ENCODE peak calls at places on chromosome 12, in four cellular contexts. O, G, I and K are unnamed samples.
A peak's percentile ranks its signal among the peaks of the same experiment; 100 is the strongest.

GRCh38 chr12:48351022-48351708 is 446 bp upstream of the ZNF641 start:
- DNase-seq in O (peak; percentile 46), G (no peak), I (no peak), K (no peak)

GRCh38 chr12:5509557-5509956 is 77.6 kb downstream of the NTF3 start:
- DNase-seq in O (no peak), G (no peak), I (no peak), K (no peak)

GRCh38 chr12:64528616-64529015 is 76.7 kb downstream of the TBK1 start:
- DNase-seq in O (no peak), G (no peak), I (no peak), K (no peak)

GRCh38 chr12:69739287-69740191 is 879 bp downstream of the RAB3IP start:
- DNase-seq in O (peak; percentile 42), G (peak; percentile 56), I (peak; percentile 62), K (peak; percentile 74)

GRCh38 chr12:76030378-76031080 is 1.0 kb downstream of the PHLDA1 start:
- DNase-seq in O (no peak), G (peak; percentile 42), I (peak; percentile 40), K (peak; percentile 54)

GRCh38 chr12:85779768-85780167 is 56.4 kb downstream of the RASSF9 start:
- DNase-seq in O (no peak), G (no peak), I (no peak), K (no peak)

GRCh38 chr12:104677441-104678089 is 220.8 kb downstream of the CHST11 start:
- DNase-seq in O (no peak), G (no peak), I (no peak), K (no peak)

GRCh38 chr12:65818454-65819382 is 5.6 kb upstream of the HMGA2 start:
- DNase-seq in O (no peak), G (no peak), I (no peak), K (no peak)

DNA sequence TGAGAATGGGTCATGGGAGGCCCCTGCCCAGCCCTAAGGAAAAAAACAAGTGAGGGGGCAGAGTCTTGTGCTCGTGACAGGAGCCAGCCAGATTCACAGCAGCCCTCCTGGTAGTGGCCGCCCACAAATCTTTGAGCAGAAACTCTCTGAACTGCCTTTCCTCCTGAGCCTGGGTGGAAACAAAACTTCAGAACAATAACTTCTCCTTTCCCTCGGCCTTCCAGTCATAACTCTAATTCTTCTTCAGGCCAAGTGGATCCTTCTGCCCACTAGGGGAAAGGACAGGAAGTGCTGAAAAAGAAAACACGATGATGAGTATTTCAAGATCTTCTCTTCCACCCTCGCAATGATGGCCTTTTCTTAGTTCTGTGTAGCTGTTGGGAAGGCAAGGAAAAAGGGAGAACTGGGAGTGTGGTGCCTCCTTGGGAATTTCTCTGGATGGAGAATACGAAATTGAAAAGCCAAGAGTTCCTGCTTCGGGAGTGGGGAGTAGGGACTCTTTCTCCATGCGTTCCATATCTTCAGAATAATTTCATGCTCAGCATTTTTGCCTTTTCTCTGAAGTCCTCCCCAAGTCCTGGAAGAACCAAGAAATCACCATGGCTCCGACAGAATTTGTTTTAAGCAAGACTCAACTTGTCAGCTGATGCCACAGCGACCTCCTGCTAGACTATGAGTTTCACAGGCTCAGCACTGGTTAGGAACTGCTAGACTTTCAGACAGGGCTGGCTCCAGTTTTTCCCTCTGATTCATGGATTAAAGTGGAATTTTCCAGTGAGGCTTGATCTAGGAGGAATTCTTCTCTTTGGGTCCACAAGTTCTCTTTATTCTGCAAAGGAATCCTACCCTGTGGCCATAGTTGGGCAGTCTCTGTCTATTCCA is 188.9 kb downstream of the CAND1 start:
- DNase-seq in O (no peak), G (peak; percentile 14), I (no peak), K (no peak)
- TF ChIP-seq CTCF in O (no peak), G (no peak), I (peak; percentile 24), K (peak; percentile 47)

GRCh38 chr12:109560867-109561710 is 12.2 kb downstream of the MMAB start:
- DNase-seq in O (no peak), G (no peak), I (no peak), K (no peak)

GRCh38 chr12:109558374-109559199 is 14.7 kb downstream of the MMAB start:
- DNase-seq in O (no peak), G (no peak), I (no peak), K (no peak)

GRCh38 chr12:109559200-109559505 is 14.2 kb downstream of the MMAB start:
- DNase-seq in O (no peak), G (no peak), I (no peak), K (no peak)

GRCh38 chr12:109557809-109558208 is 15.5 kb downstream of the MMAB start:
- DNase-seq in O (no peak), G (no peak), I (no peak), K (no peak)

GRCh38 chr12:109559601-109560000 is 13.7 kb downstream of the MMAB start:
- DNase-seq in O (no peak), G (no peak), I (no peak), K (no peak)
- TF ChIP-seq CTCF in O (no peak), G (no peak), I (no peak), K (no peak)

DNA sequence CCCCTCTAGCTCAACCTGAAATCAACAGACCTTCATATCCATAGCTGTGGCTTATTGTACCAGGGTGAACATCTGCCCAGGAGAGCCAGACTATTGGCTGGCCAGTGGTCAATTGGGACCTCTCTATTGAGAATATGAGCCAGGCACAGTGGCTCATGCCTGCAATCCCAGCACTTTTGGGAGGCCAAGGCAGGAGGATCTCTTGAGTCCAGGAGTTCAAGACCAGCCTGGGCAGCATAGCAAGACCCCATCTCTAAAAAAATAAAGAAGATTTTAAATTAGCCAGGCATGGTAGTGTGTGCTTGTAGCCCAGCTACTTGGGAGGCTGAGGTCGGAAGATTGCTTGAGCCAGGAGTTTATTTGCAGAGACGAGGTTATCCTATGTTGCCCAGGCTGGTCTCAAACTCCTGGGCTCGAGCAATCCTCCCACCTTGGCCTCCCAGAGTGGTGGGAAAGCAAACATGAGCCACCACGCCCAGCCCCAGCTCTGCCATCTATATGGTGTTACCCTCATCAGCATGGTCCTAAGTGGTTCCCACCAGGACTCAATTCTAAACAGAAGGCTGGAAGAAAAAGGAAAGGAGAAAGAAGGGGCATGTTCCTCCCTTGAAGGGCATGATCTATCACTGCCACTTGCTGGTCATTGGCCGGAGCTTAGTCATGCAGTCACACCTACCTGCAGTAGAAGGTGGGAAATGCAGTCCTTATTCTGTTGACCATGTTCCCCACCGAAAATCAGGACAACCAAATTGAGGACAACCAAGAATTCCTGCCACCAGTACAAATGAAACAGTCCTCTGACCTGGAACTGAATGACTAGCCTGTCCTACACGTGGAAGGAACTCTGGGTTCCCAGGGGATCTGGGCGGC is 33.7 kb upstream of the IFT81 start:
- DNase-seq in O (no peak), G (no peak), I (no peak), K (no peak)
- TF ChIP-seq CTCF in O (no peak), G (no peak), I (no peak), K (no peak)

GRCh38 chr12:31600252-31600651 is 9.3 kb upstream of the DENND5B start:
- DNase-seq in O (no peak), G (no peak), I (no peak), K (no peak)
- TF ChIP-seq CTCF in O (no peak), G (peak; percentile 5), I (no peak), K (no peak)

GRCh38 chr12:52630104-52630500 is 11.7 kb upstream of the KRT73 start:
- DNase-seq in O (no peak), G (no peak), I (no peak), K (no peak)
- TF ChIP-seq CTCF in O (no peak), G (no peak), I (no peak), K (no peak)